ENCODE peak calls at places on chromosomes 1 and 21, in four cellular contexts. One of them, this sample, is unnamed.

GRCh38 chr1:160171978-160172377 is 18.4 kb upstream of the CASQ1 start:
- DNase-seq in CD8-positive, alpha-beta T cell: no peak
- DNase-seq in AG10803: peak
- DNase-seq in cardiac muscle cell: no peak
- DNase-seq in this sample: no peak

GRCh38 chr1:92752719-92753118 is 32.2 kb downstream of the EVI5 start:
- DNase-seq in cardiac muscle cell: no peak
- DNase-seq in AG10803: no peak
- DNase-seq in CD8-positive, alpha-beta T cell: no peak
- DNase-seq in this sample: peak

GRCh38 chr1:244316986-244317655 is 134.6 kb downstream of the ADSS2 start:
- DNase-seq in cardiac muscle cell: no peak
- DNase-seq in AG10803: no peak
- DNase-seq in CD8-positive, alpha-beta T cell: no peak
- DNase-seq in this sample: no peak

GRCh38 chr1:210568631-210569030 is 239.9 kb downstream of the HHAT start:
- DNase-seq in CD8-positive, alpha-beta T cell: no peak
- DNase-seq in AG10803: no peak
- DNase-seq in cardiac muscle cell: no peak
- DNase-seq in this sample: no peak

GRCh38 chr1:43620956-43621355 is 29.0 kb upstream of the KDM4A start:
- DNase-seq in CD8-positive, alpha-beta T cell: no peak
- DNase-seq in AG10803: no peak
- DNase-seq in cardiac muscle cell: no peak
- DNase-seq in this sample: no peak

GRCh38 chr1:204600968-204601367 is 84.6 kb downstream of the LRRN2 start:
- DNase-seq in CD8-positive, alpha-beta T cell: no peak
- DNase-seq in AG10803: no peak
- DNase-seq in cardiac muscle cell: no peak
- DNase-seq in this sample: no peak

GRCh38 chr1:158140871-158141270 is 39.8 kb upstream of the CD1D start:
- DNase-seq in AG10803: no peak
- DNase-seq in cardiac muscle cell: peak
- DNase-seq in CD8-positive, alpha-beta T cell: no peak
- DNase-seq in this sample: no peak

GRCh38 chr1:201891451-201892045 is 2.9 kb downstream of the SHISA4 start:
- DNase-seq in CD8-positive, alpha-beta T cell: no peak
- DNase-seq in AG10803: no peak
- DNase-seq in cardiac muscle cell: no peak
- DNase-seq in this sample: no peak

GRCh38 chr1:204224655-204225054 is 10.9 kb upstream of the GOLT1A start:
- DNase-seq in AG10803: no peak
- DNase-seq in cardiac muscle cell: no peak
- DNase-seq in CD8-positive, alpha-beta T cell: no peak
- DNase-seq in this sample: no peak

GRCh38 chr21:32917392-32918135 is 108.2 kb upstream of the OLIG2 start:
- DNase-seq in CD8-positive, alpha-beta T cell: no peak
- DNase-seq in AG10803: peak
- DNase-seq in cardiac muscle cell: no peak
- DNase-seq in this sample: no peak

GRCh38 chr1:244778356-244778755 is 57.1 kb upstream of the COX20 start:
- DNase-seq in cardiac muscle cell: no peak
- DNase-seq in CD8-positive, alpha-beta T cell: no peak
- DNase-seq in AG10803: peak
- DNase-seq in this sample: peak

GRCh38 chr1:35452086-35452485 is 105.1 kb downstream of the KIAA0319L start:
- DNase-seq in CD8-positive, alpha-beta T cell: no peak
- DNase-seq in cardiac muscle cell: peak
- DNase-seq in AG10803: peak
- DNase-seq in this sample: peak

GRCh38 chr1:179190861-179191260 is 38.6 kb downstream of the ABL2 start:
- DNase-seq in cardiac muscle cell: no peak
- DNase-seq in CD8-positive, alpha-beta T cell: no peak
- DNase-seq in AG10803: no peak
- DNase-seq in this sample: no peak

GRCh38 chr1:213122514-213122929 is 71.5 kb downstream of the RPS6KC1 start:
- DNase-seq in CD8-positive, alpha-beta T cell: no peak
- DNase-seq in AG10803: peak
- DNase-seq in cardiac muscle cell: peak
- DNase-seq in this sample: no peak

GRCh38 chr1:39205781-39206464 is 1.4 kb downstream of the MACF1 start:
- DNase-seq in CD8-positive, alpha-beta T cell: no peak
- DNase-seq in cardiac muscle cell: no peak
- DNase-seq in AG10803: no peak
- DNase-seq in this sample: no peak
- H3K4me3 ChIP-seq in CD8-positive, alpha-beta T cell: peak
- H3K4me3 ChIP-seq in cardiac muscle cell: peak
- H3K4me3 ChIP-seq in AG10803: peak
- H3K4me3 ChIP-seq in this sample: peak

DNA sequence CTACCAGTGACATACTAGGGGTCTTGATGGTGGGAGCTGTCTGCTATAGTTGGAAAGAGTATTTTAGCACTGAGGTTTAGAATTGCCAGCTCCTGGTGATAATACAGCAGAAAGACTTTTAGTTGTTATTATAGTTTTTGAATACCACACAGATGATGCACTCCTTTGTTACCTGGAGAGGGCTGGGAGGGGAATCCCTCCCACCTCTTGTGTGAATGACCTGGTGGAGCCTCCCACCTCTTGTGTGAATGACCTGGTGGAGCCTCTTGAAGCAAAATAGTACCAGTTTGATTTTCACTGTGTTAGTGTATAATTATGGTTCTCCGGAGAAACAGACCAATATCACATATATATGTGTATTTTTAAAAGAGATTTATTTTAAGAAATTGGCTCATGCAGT is 3.3 kb downstream of the DISP1 start:
- DNase-seq in AG10803: no peak
- DNase-seq in CD8-positive, alpha-beta T cell: no peak
- DNase-seq in cardiac muscle cell: no peak
- DNase-seq in this sample: no peak
- H3K4me3 ChIP-seq in AG10803: no peak
- H3K4me3 ChIP-seq in CD8-positive, alpha-beta T cell: no peak
- H3K4me3 ChIP-seq in cardiac muscle cell: no peak
- H3K4me3 ChIP-seq in this sample: no peak

GRCh38 chr1:230212405-230212936 is 145.4 kb downstream of the GALNT2 start:
- DNase-seq in AG10803: no peak
- DNase-seq in cardiac muscle cell: no peak
- DNase-seq in CD8-positive, alpha-beta T cell: no peak
- DNase-seq in this sample: no peak
- H3K4me3 ChIP-seq in AG10803: no peak
- H3K4me3 ChIP-seq in cardiac muscle cell: no peak
- H3K4me3 ChIP-seq in CD8-positive, alpha-beta T cell: no peak
- H3K4me3 ChIP-seq in this sample: no peak

GRCh38 chr1:54947540-54947939 is 32.9 kb upstream of the TMEM61 start:
- DNase-seq in AG10803: no peak
- DNase-seq in cardiac muscle cell: no peak
- DNase-seq in CD8-positive, alpha-beta T cell: no peak
- DNase-seq in this sample: no peak
- H3K4me3 ChIP-seq in AG10803: no peak
- H3K4me3 ChIP-seq in cardiac muscle cell: no peak
- H3K4me3 ChIP-seq in CD8-positive, alpha-beta T cell: no peak
- H3K4me3 ChIP-seq in this sample: no peak